ENCODE peak calls at places on chromosomes 7 and 10, in ten cellular contexts. F is AG09309, X is mammary epithelial cell, H is upper lobe of right lung, S is testis, C is tibial nerve, N is uterus, M is left ventricle myocardium inferior, T is colonic mucosa, R is coronary artery. G is an unnamed sample.
A peak's percentile ranks its signal among the peaks of the same experiment; 100 is the strongest.

GRCh38 chr10:31129261-31129660 is 97.6 kb upstream of the ZNF438 start:
- DNase-seq in X (no peak), R (peak; percentile 84), H (no peak), T (peak; percentile 38), M (no peak), C (no peak), N (peak; percentile 90), S (peak; percentile 71), F (peak; percentile 60), G (no peak)

GRCh38 chr10:118238573-118239240 is 103.4 kb downstream of the FAM204A start:
- DNase-seq in N (peak; percentile 49), H (no peak), S (no peak), T (no peak), R (no peak), C (no peak), F (no peak), X (peak; percentile 44), M (no peak), G (peak; percentile 76)

GRCh38 chr10:28432210-28432676 is 100.7 kb upstream of the WAC start:
- DNase-seq in X (peak; percentile 43), M (peak; percentile 34), R (no peak), H (peak; percentile 67), S (peak; percentile 72), T (peak; percentile 60), F (peak; percentile 44), N (peak; percentile 29), C (no peak), G (peak; percentile 70)

GRCh38 chr10:6346621-6347020 is 143.9 kb downstream of the PFKFB3 start:
- DNase-seq in X (no peak), T (no peak), C (no peak), F (no peak), R (no peak), H (no peak), N (no peak), M (no peak), S (no peak), G (no peak)

GRCh38 chr10:49446031-49446430 is 50.1 kb upstream of the DRGX start:
- DNase-seq in C (no peak), X (peak; percentile 47), H (no peak), N (no peak), S (no peak), F (peak; percentile 33), M (no peak), R (no peak), T (no peak), G (peak; percentile 32)

GRCh38 chr7:55202150-55202913 is 162.8 kb upstream of the LANCL2 start:
- DNase-seq in H (no peak), X (no peak), M (no peak), C (no peak), F (no peak), S (no peak), N (no peak), R (no peak), T (no peak), G (no peak)

GRCh38 chr7:105760549-105761447 is 115.6 kb downstream of the ATXN7L1 start:
- DNase-seq in F (peak; percentile 13), T (no peak), M (no peak), N (no peak), C (no peak), H (no peak), S (no peak), R (no peak), X (no peak), G (peak; percentile 44)

GRCh38 chr10:100006241-100006886 is 3.4 kb downstream of the DNMBP start:
- DNase-seq in H (no peak), M (no peak), S (no peak), C (no peak), T (no peak), N (peak; percentile 62), X (peak; percentile 95), F (peak; percentile 88), R (no peak), G (peak; percentile 96)

GRCh38 chr10:63562391-63562790 is 41.2 kb downstream of the REEP3 start:
- DNase-seq in X (no peak), H (no peak), T (no peak), S (no peak), N (no peak), R (no peak), C (no peak), M (no peak), F (no peak), G (no peak)

GRCh38 chr7:36627836-36628235 is 96.5 kb downstream of the AOAH start:
- DNase-seq in M (no peak), C (no peak), H (no peak), S (no peak), X (no peak), T (no peak), F (no peak), N (no peak), R (no peak), G (no peak)

DNA sequence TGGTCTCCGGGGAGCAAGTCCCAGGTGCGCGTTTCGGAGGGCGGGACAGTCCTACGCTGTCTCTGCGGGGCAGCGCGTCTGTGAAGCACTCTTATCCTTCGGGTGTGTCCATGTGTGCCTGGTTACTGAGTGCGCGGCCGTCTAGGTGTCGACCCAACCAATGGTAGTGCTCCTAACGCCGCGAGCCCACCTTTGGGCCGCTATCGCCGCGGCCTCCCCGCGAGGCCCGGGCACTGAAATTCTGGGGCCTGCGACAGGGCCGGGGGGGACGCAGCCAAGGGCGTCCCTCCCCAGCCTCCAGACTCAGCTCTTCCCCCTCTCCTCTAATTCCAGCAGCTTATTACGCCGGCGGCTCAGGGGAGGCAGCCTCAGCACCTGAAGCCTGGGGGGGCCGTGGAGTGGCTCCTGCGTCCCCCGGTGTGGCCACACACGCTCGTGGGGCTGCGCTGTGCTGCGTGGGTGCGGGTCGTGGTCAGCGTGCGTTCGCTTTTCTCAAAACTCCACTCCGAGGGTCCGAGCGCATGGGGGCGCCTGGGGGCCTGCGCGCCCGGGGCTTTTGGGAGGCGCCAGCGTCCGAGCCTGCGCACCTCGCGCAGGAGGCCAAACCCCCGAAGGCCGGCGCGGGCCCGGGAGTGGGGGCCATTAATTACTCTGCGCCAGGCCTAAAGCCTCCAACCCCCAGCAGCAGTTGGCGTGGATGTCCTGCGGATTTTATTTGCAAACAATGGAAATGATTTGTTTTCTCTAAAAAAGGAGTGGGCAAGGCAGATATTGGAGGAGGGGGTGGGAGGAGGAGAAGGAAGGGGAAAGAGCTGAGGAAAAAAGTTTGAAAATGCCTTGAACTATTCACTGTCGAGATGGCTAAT is 3.0 kb upstream of the ZNF503 start:
- DNase-seq in F (no peak), N (peak; percentile 55), C (no peak), M (peak; percentile 25), R (no peak), S (no peak), H (peak; percentile 89), T (peak; percentile 57), X (peak; percentile 51), G (peak; percentile 82)
- H3K4me3 ChIP-seq in F (no peak overlapping the region), N (peak overlapping the region; percentile 81), C (peak overlapping the region; percentile 91), M (peak overlapping the region; percentile 93), R (peak overlapping the region; percentile 96), S (peak overlapping the region; percentile 83), H (peak overlapping the region; percentile 81), T (peak overlapping the region; percentile 60), X (peak overlapping the region; percentile 98), G (peak overlapping the region; percentile 96)

GRCh38 chr7:15886626-15887025 is 200.1 kb upstream of the MEOX2 start:
- DNase-seq in R (no peak), F (no peak), H (no peak), X (no peak), S (no peak), M (no peak), N (no peak), C (no peak), T (no peak), G (no peak)

GRCh38 chr7:15885678-15886077 is 199.2 kb upstream of the MEOX2 start:
- DNase-seq in T (no peak), H (no peak), M (no peak), F (no peak), C (no peak), R (no peak), N (no peak), S (no peak), X (no peak), G (no peak)

GRCh38 chr7:15891151-15891842 is 204.8 kb upstream of the MEOX2 start:
- DNase-seq in C (no peak), M (no peak), S (no peak), F (no peak), R (no peak), N (no peak), H (no peak), X (no peak), T (no peak), G (peak; percentile 26)

GRCh38 chr7:15888090-15888489 is 201.6 kb upstream of the MEOX2 start:
- DNase-seq in H (no peak), C (no peak), X (no peak), N (no peak), F (no peak), R (no peak), T (no peak), S (no peak), M (no peak), G (no peak)

DNA sequence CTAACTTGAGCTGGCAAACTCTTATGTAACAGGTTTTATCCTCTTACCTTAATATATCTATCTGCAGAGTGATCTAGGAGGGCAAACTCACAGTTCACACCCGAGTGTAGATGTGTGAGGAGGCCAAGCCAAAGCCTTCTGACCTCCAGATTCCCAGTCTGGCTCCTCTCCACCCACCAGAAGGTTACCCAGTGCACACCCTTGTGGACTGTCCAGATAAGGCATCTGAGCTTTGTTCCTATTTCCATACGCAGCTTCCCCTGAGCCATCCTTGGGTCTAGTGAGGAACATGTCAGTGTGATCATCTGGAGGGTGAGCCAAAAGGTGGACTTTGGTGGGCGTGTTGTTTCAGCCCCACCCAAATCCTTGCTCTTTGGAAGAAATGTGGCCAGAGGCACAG is 203.0 kb upstream of the MEOX2 start:
- DNase-seq in H (no peak), X (no peak), C (peak; percentile 20), R (no peak), S (peak; percentile 47), M (no peak), N (no peak), F (no peak), T (peak; percentile 21), G (peak; percentile 14)
- TF ChIP-seq CTCF in H (peak; percentile 29), X (no peak), C (peak; percentile 26), R (no peak), S (no peak), M (peak; percentile 62), N (no peak), F (peak; percentile 35), T (no peak), G (peak; percentile 28)

GRCh38 chr10:72331575-72332422 is 22.9 kb downstream of the DNAJB12 start:
- DNase-seq in S (peak; percentile 92), F (no peak), R (peak; percentile 92), T (peak; percentile 87), N (peak; percentile 63), M (peak; percentile 81), X (peak; percentile 98), C (peak; percentile 64), H (peak; percentile 97), G (peak; percentile 98)
- H3K4me3 ChIP-seq in S (no peak overlapping the region), F (no peak overlapping the region), R (peak overlapping the region; percentile 36), T (no peak overlapping the region), N (no peak overlapping the region), M (peak overlapping the region; percentile 17), X (no peak overlapping the region), C (no peak overlapping the region), H (peak overlapping the region; percentile 12), G (no peak overlapping the region)

DNA sequence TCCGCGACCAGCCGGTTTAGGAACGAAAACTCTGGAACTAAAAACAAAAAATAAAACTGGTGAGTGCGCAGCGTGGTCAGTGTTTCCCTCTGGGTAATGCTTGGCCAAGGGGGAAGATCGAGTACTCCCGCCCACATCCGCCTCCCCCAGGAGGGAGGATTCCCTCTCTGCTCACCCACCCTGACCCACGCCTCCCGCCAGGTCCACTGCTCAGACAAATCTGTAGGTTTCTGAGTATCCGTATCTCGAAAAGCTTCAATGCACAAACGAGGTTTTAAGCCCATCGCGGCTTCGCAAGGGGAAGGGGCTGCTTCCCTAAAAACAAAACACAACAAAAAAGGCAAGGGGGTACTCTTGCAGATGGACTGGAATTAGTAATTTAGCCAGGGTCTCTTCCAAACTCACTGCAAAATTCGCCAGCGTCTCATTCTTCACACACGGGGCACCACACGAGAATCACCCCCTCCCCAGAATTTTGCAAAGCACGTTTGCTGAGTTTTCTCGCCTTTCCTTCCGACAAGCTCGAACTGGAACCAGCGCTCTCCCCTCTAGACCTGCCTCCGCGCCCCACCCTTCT is 75.2 kb downstream of the INSIG1 start:
- DNase-seq in M (no peak), R (no peak), C (no peak), T (no peak), F (no peak), X (no peak), H (no peak), S (no peak), N (no peak), G (no peak)
- TF ChIP-seq CTCF in M (no peak), R (no peak), C (no peak), T (no peak), F (no peak), X (no peak), H (no peak), S (no peak), N (no peak), G (peak; percentile 1)

G was measured in epithelial cell of esophagus.